ENCODE peak calls at places on chromosome 15, in six cellular contexts. C is psoas muscle; W is Caco-2; X is naive thymus-derived CD4-positive, alpha-beta T cell; R is CD8-positive, alpha-beta memory T cell; F is PC-3. E is an unnamed sample. For H3K27me3 and H3K4me1, the result is how much of the 10 kb centered on the place peaks cover.

GRCh38 chr15:63449711-63450110 is 54.7 kb upstream of the USP3 start:
- DNase-seq in C (no peak), W (peak), X (no peak), R (no peak), F (peak), E (no peak)

GRCh38 chr15:40767838-40768491 is 1.8 kb upstream of the C15orf62 start:
- DNase-seq in C (no peak), W (no peak), X (no peak), R (no peak), F (no peak), E (no peak)

GRCh38 chr15:80049046-80049445 is 10.4 kb upstream of the ZFAND6 start:
- DNase-seq in C (no peak), W (no peak), X (no peak), R (no peak), F (no peak), E (no peak)

GRCh38 chr15:87597346-87598052 is 659.0 kb downstream of the NTRK3 start:
- DNase-seq in C (no peak), W (no peak), X (peak), R (no peak), F (no peak), E (peak)

GRCh38 chr15:64461577-64462162 is 1.3 kb downstream of the ZNF609 start:
- DNase-seq in C (no peak), W (peak), X (no peak), R (no peak), F (no peak), E (peak)

GRCh38 chr15:89628791-89629715 is 26.2 kb downstream of the KIF7 start:
- DNase-seq in C (no peak), W (no peak), X (no peak), R (no peak), F (no peak), E (no peak)

GRCh38 chr15:79193157-79193948 is 89.2 kb upstream of the ANKRD34C start:
- DNase-seq in C (no peak), W (no peak), X (no peak), R (no peak), F (no peak), E (no peak)

GRCh38 chr15:71746719-71747118 is 63.6 kb upstream of the NR2E3 start:
- DNase-seq in C (no peak), W (no peak), X (no peak), R (no peak), F (peak), E (no peak)

GRCh38 chr15:45641374-45641778 is 6.5 kb downstream of the SQOR start:
- DNase-seq in C (peak), W (peak), X (no peak), R (no peak), F (peak), E (no peak)

GRCh38 chr15:98842192-98842972 is 165.2 kb downstream of the PGPEP1L start:
- DNase-seq in C (no peak), W (no peak), X (no peak), R (no peak), F (no peak), E (no peak)

GRCh38 chr15:82294061-82294690 is 31.6 kb downstream of the SAXO2 start:
- DNase-seq in C (no peak), W (no peak), X (no peak), R (no peak), F (no peak), E (no peak)

GRCh38 chr15:78263907-78264303 is 457 bp upstream of the DNAJA4 start:
- DNase-seq in C (no peak), W (no peak), X (peak), R (no peak), F (no peak), E (no peak)

GRCh38 chr15:66848666-66849392 is 146.8 kb downstream of the SMAD6 start:
- DNase-seq in C (no peak), W (peak), X (no peak), R (no peak), F (no peak), E (no peak)

GRCh38 chr15:101612676-101613075 is 39.5 kb downstream of the TM2D3 start:
- DNase-seq in C (peak), W (no peak), X (no peak), R (no peak), F (no peak), E (no peak)

GRCh38 chr15:85380860-85381535 is 595 bp downstream of the AKAP13 start:
- DNase-seq in C (peak), W (peak), X (peak), R (peak), F (peak), E (peak)

GRCh38 chr15:70269991-70270751 is 172.5 kb upstream of the TLE3 start:
- DNase-seq in C (peak), W (no peak), X (peak), R (no peak), F (peak), E (no peak)

GRCh38 chr15:71830981-71831380 is 20.6 kb downstream of the NR2E3 start:
- DNase-seq in C (no peak), W (no peak), X (no peak), R (no peak), F (no peak), E (no peak)

GRCh38 chr15:20357139-20358065 is 184.2 kb downstream of the GOLGA6L6 start:
- DNase-seq in C (peak), W (peak), X (no peak), R (no peak), F (no peak), E (no peak)

GRCh38 chr15:75695634-75696302 is 16.9 kb downstream of the CSPG4 start:
- DNase-seq in C (no peak), W (no peak), X (no peak), R (no peak), F (no peak), E (no peak)

GRCh38 chr15:90552162-90552928 is 22.6 kb downstream of the CRTC3 start:
- DNase-seq in C (peak), W (no peak), X (no peak), R (no peak), F (no peak), E (no peak)

GRCh38 chr15:25481208-25481862 is 42.5 kb upstream of the UBE3A start:
- DNase-seq in C (no peak), W (no peak), X (no peak), R (no peak), F (peak), E (no peak)

GRCh38 chr15:74840851-74841760 is 1.9 kb downstream of the ULK3 start:
- DNase-seq in C (no peak), W (no peak), X (no peak), R (no peak), F (no peak), E (no peak)

GRCh38 chr15:66483131-66483566 is 14.4 kb downstream of the SNAPC5 start:
- DNase-seq in C (peak), W (no peak), X (no peak), R (no peak), F (peak), E (no peak)

GRCh38 chr15:56984681-56985515 is 66.5 kb downstream of the TCF12 start:
- DNase-seq in C (no peak), W (no peak), X (no peak), R (no peak), F (peak), E (no peak)

GRCh38 chr15:96553931-96554330 is 223.4 kb downstream of the NR2F2 start:
- DNase-seq in C (no peak), W (no peak), X (no peak), R (no peak), F (no peak), E (no peak)

GRCh38 chr15:63800739-63801138 is 33.0 kb downstream of the HERC1 start:
- DNase-seq in C (no peak), W (no peak), X (no peak), R (no peak), F (no peak), E (no peak)

GRCh38 chr15:79075256-79075655 is 15.3 kb downstream of the RASGRF1 start:
- DNase-seq in C (no peak), W (no peak), X (no peak), R (no peak), F (no peak), E (no peak)

GRCh38 chr15:37372064-37372463 is 271.7 kb upstream of the MEIS2 start:
- DNase-seq in C (no peak), W (no peak), X (no peak), R (no peak), F (no peak), E (no peak)

GRCh38 chr15:48695088-48695834 is 49.8 kb upstream of the FBN1 start:
- DNase-seq in C (no peak), W (no peak), X (no peak), R (no peak), F (peak), E (no peak)

GRCh38 chr15:85667491-85668424 is 127.0 kb downstream of the KLHL25 start:
- DNase-seq in C (no peak), W (no peak), X (peak), R (peak), F (peak), E (peak)

DNA sequence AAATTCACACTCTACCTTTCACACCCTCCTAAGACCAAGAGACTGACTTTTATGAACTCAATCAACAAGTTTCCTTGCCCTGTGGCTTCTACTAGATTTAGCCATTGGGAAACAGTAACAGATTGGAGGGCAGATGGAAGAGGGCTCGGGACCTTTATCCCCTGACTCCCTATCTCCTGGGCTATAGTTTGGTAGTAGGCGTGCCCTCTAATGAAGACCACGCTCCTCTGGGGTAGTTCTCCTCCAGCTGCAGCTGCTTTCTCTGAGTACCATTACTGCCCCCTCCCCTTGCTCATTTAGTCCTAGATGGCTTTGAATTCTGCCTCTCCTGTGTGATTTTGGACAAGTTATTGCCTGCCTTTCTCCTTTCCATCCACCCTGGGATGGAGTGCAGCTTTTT is 33.3 kb downstream of the FMN1 start:
- DNase-seq in C (no peak), W (no peak), X (no peak), R (no peak), F (no peak), E (no peak)
- H3K27me3 ChIP-seq in C (under half), W (under half), X (under half), R (under half), F (under half), E (under half)

GRCh38 chr15:41965441-41966413 is 6.6 kb downstream of the EHD4 start:
- DNase-seq in C (no peak), W (no peak), X (no peak), R (no peak), F (peak), E (no peak)
- H3K4me1 ChIP-seq in C (under half), W (half or more), X (under half), R (under half), F (under half), E (half or more)

GRCh38 chr15:60326343-60326742 is 71.4 kb downstream of the ANXA2 start:
- DNase-seq in C (no peak), W (no peak), X (no peak), R (no peak), F (no peak), E (no peak)

GRCh38 chr15:60325905-60326304 is 71.9 kb downstream of the ANXA2 start:
- DNase-seq in C (no peak), W (no peak), X (no peak), R (no peak), F (no peak), E (no peak)

GRCh38 chr15:60326824-60327654 is 70.7 kb downstream of the ANXA2 start:
- DNase-seq in C (no peak), W (no peak), X (peak), R (peak), F (peak), E (peak)

GRCh38 chr15:60323322-60323721 is 74.5 kb downstream of the ANXA2 start:
- DNase-seq in C (no peak), W (no peak), X (no peak), R (no peak), F (no peak), E (no peak)

GRCh38 chr15:60324706-60325438 is 72.9 kb downstream of the ANXA2 start:
- DNase-seq in C (no peak), W (no peak), X (no peak), R (no peak), F (no peak), E (no peak)
- H3K27me3 ChIP-seq in C (under half), W (under half), X (under half), R (under half), F (half or more), E (under half)

GRCh38 chr15:55402707-55403106 is 5.5 kb downstream of the CCPG1 start:
- DNase-seq in C (no peak), W (no peak), X (no peak), R (no peak), F (no peak), E (no peak)
- H3K4me1 ChIP-seq in C (under half), W (under half), X (under half), R (under half), F (under half), E (under half)

DNA sequence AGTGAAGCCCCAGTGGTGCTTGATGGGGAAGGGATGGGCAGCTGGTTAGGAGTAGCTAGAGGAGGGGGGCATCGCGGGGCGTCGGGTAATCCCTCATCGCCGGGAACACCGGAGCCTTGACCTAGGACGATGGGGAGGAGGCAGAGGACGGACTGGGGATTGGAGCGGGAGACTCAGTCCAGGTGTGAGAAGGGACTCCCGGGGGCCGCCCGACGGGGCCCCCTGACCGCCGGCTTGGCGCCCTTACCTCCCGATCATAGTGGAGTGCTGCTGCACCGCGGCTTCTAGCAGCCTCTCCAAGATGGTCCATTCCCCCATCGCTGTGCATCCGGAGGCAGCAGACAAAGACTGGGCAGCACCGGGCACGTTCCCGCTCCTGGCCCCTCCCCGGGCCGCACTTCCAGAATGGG is 622 bp downstream of the GJD2 start:
- DNase-seq in C (no peak), W (no peak), X (no peak), R (no peak), F (no peak), E (no peak)
- H3K27me3 ChIP-seq in C (under half), W (under half), X (under half), R (under half), F (half or more), E (under half)

GRCh38 chr15:35246376-35246965 is 161.4 kb upstream of the NANOGP8 start:
- DNase-seq in C (no peak), W (no peak), X (no peak), R (no peak), F (no peak), E (no peak)

GRCh38 chr15:35256555-35256954 is 171.5 kb upstream of the NANOGP8 start:
- DNase-seq in C (no peak), W (no peak), X (no peak), R (no peak), F (no peak), E (no peak)

GRCh38 chr15:35256141-35256540 is 171.0 kb upstream of the NANOGP8 start:
- DNase-seq in C (no peak), W (no peak), X (no peak), R (no peak), F (no peak), E (no peak)

GRCh38 chr15:35254052-35254451 is 169.0 kb upstream of the NANOGP8 start:
- DNase-seq in C (no peak), W (no peak), X (no peak), R (no peak), F (no peak), E (no peak)

GRCh38 chr15:35252351-35252865 is 167.3 kb upstream of the NANOGP8 start:
- DNase-seq in C (no peak), W (no peak), X (no peak), R (no peak), F (no peak), E (no peak)
- H3K4me1 ChIP-seq in C (under half), W (under half), X (under half), R (under half), F (under half), E (under half)

E was measured in CD4-positive, alpha-beta memory T cell.